ENCODE peak calls at places on chromosomes 12 and 14, in nine cellular contexts. Z is CD4-positive, alpha-beta memory T cell; H is left ventricle myocardium inferior; I is cardiac muscle cell; Y is HCT116; R is lower lobe of right lung; X is pancreas; O is heart left ventricle; T is PC-3. S is an unnamed sample. For H3K4me1, the result is how much of the 10 kb centered on the place peaks cover.

GRCh38 chr12:12333980-12334709 is 15.9 kb downstream of the MANSC1 start:
- DNase-seq in Z (peak), H (peak), I (peak), Y (peak), R (peak), X (no peak), O (peak), T (peak), S (peak)

GRCh38 chr12:94230357-94230905 is 82.1 kb downstream of the PLXNC1 start:
- DNase-seq in Z (no peak), H (no peak), I (peak), Y (no peak), R (no peak), X (no peak), O (no peak), T (no peak), S (no peak)

GRCh38 chr14:75277796-75278421 is 719 bp upstream of the FOS start:
- DNase-seq in Z (peak), H (no peak), I (no peak), Y (no peak), R (no peak), X (no peak), O (no peak), T (no peak), S (no peak)

GRCh38 chr12:93699271-93700141 is 22.3 kb downstream of the CRADD start:
- DNase-seq in Z (no peak), H (no peak), I (peak), Y (no peak), R (no peak), X (no peak), O (no peak), T (peak), S (no peak)

GRCh38 chr12:2825133-2825532 is 9.7 kb downstream of the NRIP2 start:
- DNase-seq in Z (no peak), H (no peak), I (no peak), Y (no peak), R (no peak), X (no peak), O (no peak), T (no peak), S (no peak)

GRCh38 chr12:59595097-59595496 is 732 bp upstream of the SLC16A7 start:
- DNase-seq in Z (no peak), H (no peak), I (no peak), Y (no peak), R (no peak), X (no peak), O (no peak), T (no peak), S (peak)

GRCh38 chr12:70497508-70497907 is 131.4 kb downstream of the KCNMB4 start:
- DNase-seq in Z (no peak), H (no peak), I (no peak), Y (no peak), R (no peak), X (no peak), O (no peak), T (no peak), S (no peak)

GRCh38 chr12:90079811-90080210 is 371.2 kb upstream of the ATP2B1 start:
- DNase-seq in Z (no peak), H (no peak), I (no peak), Y (no peak), R (no peak), X (no peak), O (no peak), T (no peak), S (no peak)

GRCh38 chr12:79415754-79416435 is 274.9 kb downstream of the PAWR start:
- DNase-seq in Z (no peak), H (no peak), I (no peak), Y (no peak), R (no peak), X (no peak), O (no peak), T (peak), S (no peak)

GRCh38 chr12:54991992-54992377 is 7.4 kb upstream of the TESPA1 start:
- DNase-seq in Z (no peak), H (no peak), I (no peak), Y (no peak), R (no peak), X (no peak), O (no peak), T (no peak), S (no peak)

GRCh38 chr12:40431169-40431568 is 206.4 kb downstream of the LRRK2 start:
- DNase-seq in Z (no peak), H (no peak), I (no peak), Y (no peak), R (no peak), X (no peak), O (no peak), T (no peak), S (no peak)

GRCh38 chr12:89073027-89073398 is 279.3 kb downstream of the DUSP6 start:
- DNase-seq in Z (no peak), H (no peak), I (peak), Y (no peak), R (no peak), X (peak), O (no peak), T (peak), S (no peak)

GRCh38 chr14:64501326-64502171 is 2.1 kb downstream of the ZBTB25 start:
- DNase-seq in Z (peak), H (peak), I (peak), Y (no peak), R (peak), X (peak), O (peak), T (peak), S (peak)

GRCh38 chr12:110641512-110641911 is 27.6 kb downstream of the TCTN1 start:
- DNase-seq in Z (no peak), H (peak), I (peak), Y (no peak), R (no peak), X (no peak), O (peak), T (no peak), S (no peak)

GRCh38 chr12:113788020-113788856 is 177.9 kb downstream of the RBM19 start:
- DNase-seq in Z (no peak), H (no peak), I (peak), Y (no peak), R (no peak), X (no peak), O (no peak), T (peak), S (no peak)

GRCh38 chr12:22230280-22230794 is 104.2 kb downstream of the ST8SIA1 start:
- DNase-seq in Z (no peak), H (no peak), I (no peak), Y (no peak), R (no peak), X (no peak), O (no peak), T (peak), S (no peak)

GRCh38 chr12:112180422-112180821 is 55.1 kb downstream of the TRAFD1 start:
- DNase-seq in Z (no peak), H (no peak), I (no peak), Y (no peak), R (no peak), X (no peak), O (no peak), T (no peak), S (no peak)

GRCh38 chr12:112116232-112117060 is 7.9 kb upstream of the NAA25 start:
- DNase-seq in Z (no peak), H (peak), I (peak), Y (peak), R (peak), X (peak), O (peak), T (no peak), S (peak)

GRCh38 chr14:55794655-55795583 is 214.9 kb downstream of the KTN1 start:
- DNase-seq in Z (no peak), H (no peak), I (peak), Y (no peak), R (no peak), X (no peak), O (no peak), T (peak), S (no peak)

GRCh38 chr12:24839268-24839791 is 109.6 kb downstream of the BCAT1 start:
- DNase-seq in Z (no peak), H (no peak), I (peak), Y (no peak), R (no peak), X (no peak), O (no peak), T (no peak), S (no peak)

GRCh38 chr12:13192719-13193118 is 3.8 kb upstream of the EMP1 start:
- DNase-seq in Z (no peak), H (no peak), I (no peak), Y (no peak), R (no peak), X (no peak), O (no peak), T (no peak), S (no peak)

GRCh38 chr14:34231626-34232025 is 230.4 kb downstream of the SPTSSA start:
- DNase-seq in Z (no peak), H (peak), I (no peak), Y (no peak), R (no peak), X (no peak), O (no peak), T (no peak), S (no peak)

GRCh38 chr12:116870306-116870705 is 10.9 kb downstream of the HRK start:
- DNase-seq in Z (no peak), H (no peak), I (no peak), Y (no peak), R (no peak), X (no peak), O (no peak), T (no peak), S (no peak)
- H3K4me1 ChIP-seq in Z (under half), H (under half), I (under half), Y (under half), R (under half), X (under half), O (under half), T (under half), S (under half)

DNA sequence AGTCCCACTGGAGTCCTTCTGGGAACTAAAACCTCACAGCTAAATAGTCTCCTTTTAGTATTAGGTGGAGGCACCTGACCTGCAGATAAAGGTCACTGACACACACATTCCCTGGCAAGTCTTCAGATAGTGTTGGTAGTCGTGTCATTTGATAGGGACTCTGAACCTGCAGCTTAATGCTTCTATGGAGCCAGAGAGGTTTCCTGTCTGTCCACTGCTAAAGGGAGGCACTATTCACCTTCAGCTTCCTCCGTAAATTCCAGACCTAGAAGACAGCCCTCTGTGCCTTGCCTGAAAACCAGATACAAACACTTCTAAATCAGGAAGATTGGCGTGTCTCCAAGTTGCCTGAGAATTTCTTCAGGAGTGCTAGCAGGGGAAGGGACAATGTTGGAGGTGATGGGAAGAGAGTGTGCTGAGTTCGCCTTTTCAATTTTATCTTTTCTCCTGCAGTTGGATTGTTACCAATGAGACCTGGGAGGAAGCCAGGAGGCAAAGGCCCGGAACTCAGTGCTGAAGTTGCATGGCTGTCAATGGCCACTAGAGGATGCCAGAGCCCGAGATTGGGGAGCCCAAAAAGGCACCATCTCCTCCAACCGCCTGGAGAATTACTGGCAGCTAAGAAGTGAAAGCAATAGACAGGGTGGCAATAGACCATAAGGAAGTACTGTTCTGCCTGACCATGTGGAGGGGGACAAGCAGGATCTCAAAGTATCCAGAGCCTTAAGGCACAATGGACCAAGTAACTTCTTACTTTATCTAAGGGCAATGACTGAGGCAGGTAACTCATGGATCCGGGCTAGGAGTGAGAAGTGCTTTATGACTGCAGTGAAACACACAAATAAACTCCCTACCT is 81.6 kb upstream of the SCAF11 start:
- DNase-seq in Z (peak), H (peak), I (peak), Y (peak), R (peak), X (peak), O (peak), T (peak), S (peak)
- H3K27ac ChIP-seq in Z (no peak), H (no peak), I (peak), Y (peak), R (no peak), X (no peak), O (no peak), T (no peak), S (no peak)

GRCh38 chr14:90883782-90884181 is 67.6 kb upstream of the TTC7B start:
- DNase-seq in Z (no peak), H (no peak), I (no peak), Y (no peak), R (no peak), X (no peak), O (no peak), T (no peak), S (no peak)
- H3K4me3 ChIP-seq in Z (no peak), H (no peak), I (no peak), Y (no peak), R (no peak), X (no peak), O (no peak), T (no peak), S (no peak)

DNA sequence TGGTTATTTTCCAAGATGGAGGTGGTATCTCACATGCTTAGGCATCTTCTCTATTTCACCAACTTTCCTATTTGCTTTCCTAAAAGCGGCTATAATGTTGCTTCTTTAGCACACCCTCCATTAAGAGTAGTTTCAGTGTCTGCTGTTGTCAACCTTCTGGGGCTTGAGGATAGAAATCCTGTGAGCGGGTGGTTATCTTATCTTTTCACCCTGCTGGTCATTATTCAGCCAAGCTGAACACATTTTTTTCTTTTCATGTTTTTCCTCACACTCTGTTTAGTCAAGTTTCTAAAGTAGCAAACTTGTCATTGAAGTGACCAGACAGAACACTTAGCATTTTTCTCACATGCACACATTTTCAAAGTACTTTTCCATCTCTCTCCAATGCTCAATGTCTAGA is 104.5 kb downstream of the SLC8A3 start:
- DNase-seq in Z (no peak), H (no peak), I (no peak), Y (no peak), R (no peak), X (no peak), O (no peak), T (no peak), S (no peak)
- H3K4me1 ChIP-seq in Z (under half), H (under half), I (under half), Y (under half), R (under half), X (under half), O (under half), T (under half), S (under half)